ENCODE peak calls at places on chromosome 1, in six cellular contexts. C is stimulated activated naive CD4-positive, alpha-beta T cell; W is mucosa of gallbladder; Y is MCF 10A; O is posterior cingulate gyrus; L is AG08396. T is an unnamed sample.

GRCh38 chr1:240417317-240417716 is 194.6 kb downstream of the GREM2 start:
- DNase-seq in W (no peak), L (peak), C (no peak), O (no peak), Y (peak), T (peak)

GRCh38 chr1:107547363-107548155 is 406.7 kb downstream of the NTNG1 start:
- DNase-seq in W (peak), O (no peak), C (no peak), Y (peak), L (no peak), T (no peak)

GRCh38 chr1:151756291-151756690 is 7.0 kb downstream of the MRPL9 start:
- DNase-seq in Y (peak), C (no peak), W (no peak), O (no peak), L (peak), T (no peak)

GRCh38 chr1:19310720-19311502 is 1.0 kb downstream of the AKR7A2 start:
- DNase-seq in Y (no peak), L (no peak), O (no peak), W (no peak), C (peak), T (peak)

GRCh38 chr1:960371-961131 is at the start of gene KLHL17:
- DNase-seq in W (peak), Y (peak), C (peak), O (peak), L (peak), T (peak)

GRCh38 chr1:16915627-16915973 is 6.1 kb upstream of the CROCC start:
- DNase-seq in Y (no peak), L (no peak), W (no peak), O (no peak), C (no peak), T (peak)

GRCh38 chr1:2000432-2000831 is 3.2 kb downstream of the CFAP74 start:
- DNase-seq in W (no peak), O (no peak), C (no peak), Y (no peak), L (no peak), T (no peak)

GRCh38 chr1:92476071-92476607 is 10.6 kb downstream of the GFI1 start:
- DNase-seq in C (peak), O (no peak), Y (no peak), W (no peak), L (no peak), T (no peak)

GRCh38 chr1:43067856-43068751 is 104.0 kb downstream of the EBNA1BP2 start:
- DNase-seq in L (no peak), C (peak), O (no peak), Y (no peak), W (no peak), T (peak)

GRCh38 chr1:231493421-231494185 is 34.9 kb upstream of the TSNAX start:
- DNase-seq in O (no peak), Y (peak), W (no peak), C (no peak), L (no peak), T (no peak)

GRCh38 chr1:34266127-34266951 is 89.6 kb downstream of the C1orf94 start:
- DNase-seq in L (no peak), O (peak), Y (no peak), W (no peak), C (no peak), T (no peak)

GRCh38 chr1:109895720-109896504 is 14.7 kb upstream of the CSF1 start:
- DNase-seq in Y (peak), O (no peak), C (no peak), L (peak), W (peak), T (peak)

GRCh38 chr1:234218078-234218477 is 155.2 kb upstream of the COA6 start:
- DNase-seq in O (no peak), Y (no peak), C (no peak), L (no peak), W (no peak), T (no peak)

GRCh38 chr1:54800899-54801759 is at the start of gene TTC22:
- DNase-seq in L (no peak), Y (peak), C (peak), W (peak), O (no peak), T (peak)

GRCh38 chr1:67749844-67750689 is 65.1 kb downstream of the GADD45A start:
- DNase-seq in Y (peak), L (peak), C (no peak), W (peak), O (no peak), T (peak)

GRCh38 chr1:66090863-66091457 is 298.3 kb downstream of the PDE4B start:
- DNase-seq in L (no peak), W (no peak), C (peak), O (no peak), Y (no peak), T (no peak)

GRCh38 chr1:9628541-9629444 is 22.7 kb upstream of the PIK3CD start:
- DNase-seq in W (no peak), C (peak), O (no peak), L (no peak), Y (no peak), T (no peak)

GRCh38 chr1:113930499-113931161 is 1.5 kb downstream of the HIPK1 start:
- DNase-seq in L (peak), C (peak), O (no peak), Y (peak), W (no peak), T (peak)

GRCh38 chr1:221487781-221488520 is 253.9 kb downstream of the DUSP10 start:
- DNase-seq in C (no peak), W (no peak), O (no peak), L (peak), Y (peak), T (peak)

GRCh38 chr1:35929730-35930592 is 944 bp upstream of the AGO3 start:
- DNase-seq in W (peak), O (peak), L (peak), C (peak), Y (peak), T (peak)

GRCh38 chr1:20837554-20838192 is 50.6 kb upstream of the HP1BP3 start:
- DNase-seq in W (no peak), L (no peak), C (no peak), O (no peak), Y (no peak), T (no peak)

T was measured in DMS53.